ENCODE peak calls at places on chromosomes 11 and 22, in ten cellular contexts. One of them, this sample, is unnamed.

GRCh38 chr11:91981995-91982394 is 242.6 kb upstream of the FAT3 start:
- DNase-seq in neural progenitor cell: no peak
- DNase-seq in hepatocyte: peak; percentile 43
- DNase-seq in OCI-LY7: no peak
- DNase-seq in IMR-90: peak; percentile 88
- DNase-seq in PC-3: peak; percentile 93
- DNase-seq in GM12878: no peak
- DNase-seq in DND-41: no peak
- DNase-seq in astrocyte: peak; percentile 98
- DNase-seq in GM23338: no peak
- DNase-seq in this sample: peak; percentile 99

GRCh38 chr11:69444381-69445130 is 36.9 kb upstream of the LINC01488 start:
- DNase-seq in neural progenitor cell: peak; percentile 79
- DNase-seq in hepatocyte: peak; percentile 77
- DNase-seq in OCI-LY7: no peak
- DNase-seq in IMR-90: peak; percentile 93
- DNase-seq in PC-3: peak; percentile 63
- DNase-seq in GM12878: no peak
- DNase-seq in DND-41: no peak
- DNase-seq in astrocyte: peak; percentile 90
- DNase-seq in GM23338: peak; percentile 60
- DNase-seq in this sample: peak; percentile 90

GRCh38 chr11:42170601-42171000 is 711.1 kb upstream of the LRRC4C start:
- DNase-seq in neural progenitor cell: no peak
- DNase-seq in hepatocyte: no peak
- DNase-seq in OCI-LY7: no peak
- DNase-seq in IMR-90: no peak
- DNase-seq in PC-3: no peak
- DNase-seq in GM12878: no peak
- DNase-seq in DND-41: no peak
- DNase-seq in astrocyte: peak; percentile 54
- DNase-seq in GM23338: no peak
- DNase-seq in this sample: peak; percentile 7

GRCh38 chr11:68584097-68584496 is 100.2 kb upstream of the GAL start:
- DNase-seq in neural progenitor cell: peak; percentile 82
- DNase-seq in hepatocyte: peak; percentile 52
- DNase-seq in OCI-LY7: peak; percentile 60
- DNase-seq in IMR-90: peak; percentile 4
- DNase-seq in PC-3: peak; percentile 54
- DNase-seq in GM12878: no peak
- DNase-seq in DND-41: peak; percentile 64
- DNase-seq in astrocyte: no peak
- DNase-seq in GM23338: peak; percentile 93
- DNase-seq in this sample: no peak

GRCh38 chr11:63768232-63769043 is at the start of gene ZFTA:
- DNase-seq in neural progenitor cell: peak; percentile 90
- DNase-seq in hepatocyte: peak; percentile 88
- DNase-seq in OCI-LY7: peak; percentile 84
- DNase-seq in IMR-90: peak; percentile 37
- DNase-seq in PC-3: peak; percentile 64
- DNase-seq in GM12878: no peak
- DNase-seq in DND-41: peak; percentile 75
- DNase-seq in astrocyte: no peak
- DNase-seq in GM23338: peak; percentile 94
- DNase-seq in this sample: peak; percentile 66

GRCh38 chr11:72817966-72818365 is 3.8 kb downstream of the ATG16L2 start:
- DNase-seq in neural progenitor cell: no peak
- DNase-seq in hepatocyte: no peak
- DNase-seq in OCI-LY7: no peak
- DNase-seq in IMR-90: no peak
- DNase-seq in PC-3: no peak
- DNase-seq in GM12878: no peak
- DNase-seq in DND-41: no peak
- DNase-seq in astrocyte: no peak
- DNase-seq in GM23338: no peak
- DNase-seq in this sample: no peak

GRCh38 chr11:130780437-130780836 is 135.8 kb downstream of the SNX19 start:
- DNase-seq in neural progenitor cell: no peak
- DNase-seq in hepatocyte: no peak
- DNase-seq in OCI-LY7: no peak
- DNase-seq in IMR-90: no peak
- DNase-seq in PC-3: no peak
- DNase-seq in GM12878: no peak
- DNase-seq in DND-41: no peak
- DNase-seq in astrocyte: no peak
- DNase-seq in GM23338: no peak
- DNase-seq in this sample: no peak

GRCh38 chr11:43278302-43278956 is 33.4 kb upstream of the API5 start:
- DNase-seq in neural progenitor cell: peak; percentile 68
- DNase-seq in hepatocyte: peak; percentile 45
- DNase-seq in OCI-LY7: peak; percentile 38
- DNase-seq in IMR-90: peak; percentile 23
- DNase-seq in PC-3: peak; percentile 64
- DNase-seq in GM12878: no peak
- DNase-seq in DND-41: no peak
- DNase-seq in astrocyte: no peak
- DNase-seq in GM23338: peak; percentile 74
- DNase-seq in this sample: peak; percentile 19

GRCh38 chr11:63832336-63832735 is 6.6 kb upstream of the MARK2 start:
- DNase-seq in neural progenitor cell: no peak
- DNase-seq in hepatocyte: no peak
- DNase-seq in OCI-LY7: peak; percentile 64
- DNase-seq in IMR-90: no peak
- DNase-seq in PC-3: no peak
- DNase-seq in GM12878: no peak
- DNase-seq in DND-41: no peak
- DNase-seq in astrocyte: no peak
- DNase-seq in GM23338: no peak
- DNase-seq in this sample: no peak

GRCh38 chr22:26547426-26547825 is 35.2 kb upstream of the TFIP11 start:
- DNase-seq in neural progenitor cell: no peak
- DNase-seq in hepatocyte: no peak
- DNase-seq in OCI-LY7: no peak
- DNase-seq in IMR-90: peak; percentile 11
- DNase-seq in PC-3: no peak
- DNase-seq in GM12878: no peak
- DNase-seq in DND-41: peak; percentile 11
- DNase-seq in astrocyte: no peak
- DNase-seq in GM23338: no peak
- DNase-seq in this sample: peak; percentile 10

GRCh38 chr11:44256673-44257291 is 53.2 kb downstream of the ALX4 start:
- DNase-seq in neural progenitor cell: no peak
- DNase-seq in hepatocyte: no peak
- DNase-seq in OCI-LY7: no peak
- DNase-seq in IMR-90: no peak
- DNase-seq in PC-3: no peak
- DNase-seq in GM12878: no peak
- DNase-seq in DND-41: no peak
- DNase-seq in astrocyte: no peak
- DNase-seq in GM23338: no peak
- DNase-seq in this sample: no peak

GRCh38 chr11:86793307-86793706 is 7.0 kb upstream of the PRSS23 start:
- DNase-seq in neural progenitor cell: no peak
- DNase-seq in hepatocyte: no peak
- DNase-seq in OCI-LY7: no peak
- DNase-seq in IMR-90: no peak
- DNase-seq in PC-3: no peak
- DNase-seq in GM12878: no peak
- DNase-seq in DND-41: no peak
- DNase-seq in astrocyte: no peak
- DNase-seq in GM23338: no peak
- DNase-seq in this sample: no peak

GRCh38 chr11:86787651-86788050 is 12.7 kb upstream of the PRSS23 start:
- DNase-seq in neural progenitor cell: no peak
- DNase-seq in hepatocyte: no peak
- DNase-seq in OCI-LY7: no peak
- DNase-seq in IMR-90: no peak
- DNase-seq in PC-3: no peak
- DNase-seq in GM12878: no peak
- DNase-seq in DND-41: no peak
- DNase-seq in astrocyte: no peak
- DNase-seq in GM23338: no peak
- DNase-seq in this sample: no peak

GRCh38 chr11:86792150-86792549 is 8.2 kb upstream of the PRSS23 start:
- DNase-seq in neural progenitor cell: no peak
- DNase-seq in hepatocyte: no peak
- DNase-seq in OCI-LY7: no peak
- DNase-seq in IMR-90: no peak
- DNase-seq in PC-3: no peak
- DNase-seq in GM12878: no peak
- DNase-seq in DND-41: no peak
- DNase-seq in astrocyte: no peak
- DNase-seq in GM23338: no peak
- DNase-seq in this sample: no peak

GRCh38 chr11:86790073-86790727 is 10.1 kb upstream of the PRSS23 start:
- DNase-seq in neural progenitor cell: no peak
- DNase-seq in hepatocyte: peak; percentile 44
- DNase-seq in OCI-LY7: no peak
- DNase-seq in IMR-90: no peak
- DNase-seq in PC-3: peak; percentile 49
- DNase-seq in GM12878: no peak
- DNase-seq in DND-41: no peak
- DNase-seq in astrocyte: no peak
- DNase-seq in GM23338: no peak
- DNase-seq in this sample: no peak

GRCh38 chr11:86790867-86791849 is 9.2 kb upstream of the PRSS23 start:
- DNase-seq in neural progenitor cell: no peak
- DNase-seq in hepatocyte: no peak
- DNase-seq in OCI-LY7: no peak
- DNase-seq in IMR-90: no peak
- DNase-seq in PC-3: peak; percentile 6
- DNase-seq in GM12878: no peak
- DNase-seq in DND-41: no peak
- DNase-seq in astrocyte: no peak
- DNase-seq in GM23338: no peak
- DNase-seq in this sample: no peak
- H2AFZ ChIP-seq in neural progenitor cell: peak overlapping the region; percentile 80
- H2AFZ ChIP-seq in hepatocyte: no peak overlapping the region
- H2AFZ ChIP-seq in OCI-LY7: no peak overlapping the region
- H2AFZ ChIP-seq in IMR-90: no peak overlapping the region
- H2AFZ ChIP-seq in PC-3: no peak overlapping the region
- H2AFZ ChIP-seq in GM12878: no peak overlapping the region
- H2AFZ ChIP-seq in DND-41: no peak overlapping the region
- H2AFZ ChIP-seq in astrocyte: no peak overlapping the region
- H2AFZ ChIP-seq in GM23338: peak overlapping the region; percentile 74
- H2AFZ ChIP-seq in this sample: no peak overlapping the region

DNA sequence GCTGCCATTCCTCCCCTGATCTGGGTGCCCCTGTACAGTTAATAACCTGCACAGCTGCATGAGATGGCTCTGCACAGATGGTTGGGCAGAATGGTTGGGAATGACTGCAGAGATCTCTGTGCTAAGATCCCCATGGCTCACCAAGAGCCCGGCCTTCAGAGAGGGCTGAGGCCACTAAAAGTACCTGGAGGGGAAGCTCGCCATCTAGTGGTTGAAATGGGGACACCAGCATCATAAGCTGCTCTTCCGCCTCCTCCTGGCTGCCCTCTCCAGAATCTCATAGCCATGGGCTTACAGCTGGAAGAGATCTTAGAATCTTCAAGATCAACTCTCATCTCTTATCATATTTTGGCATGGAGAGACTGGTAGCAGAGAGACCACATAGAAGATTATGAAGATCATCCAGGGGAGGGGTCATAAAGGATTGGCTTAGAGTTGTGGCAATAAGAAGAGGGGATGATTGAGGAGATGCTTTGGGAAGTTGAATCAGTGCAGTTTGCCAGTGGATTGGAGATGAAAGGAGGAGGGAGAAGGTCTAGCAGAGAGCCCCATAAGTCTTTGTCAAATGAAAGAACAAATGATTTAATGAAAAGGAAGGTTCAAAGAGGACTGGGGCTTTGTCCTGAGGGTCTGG is 22.0 kb upstream of the TLCD5 start:
- DNase-seq in neural progenitor cell: peak; percentile 87
- DNase-seq in hepatocyte: peak; percentile 91
- DNase-seq in OCI-LY7: peak; percentile 71
- DNase-seq in IMR-90: peak; percentile 80
- DNase-seq in PC-3: peak; percentile 93
- DNase-seq in GM12878: peak; percentile 37
- DNase-seq in DND-41: peak; percentile 60
- DNase-seq in astrocyte: peak; percentile 38
- DNase-seq in GM23338: peak; percentile 94
- DNase-seq in this sample: peak; percentile 71
- H3K27ac ChIP-seq in neural progenitor cell: no peak overlapping the region
- H3K27ac ChIP-seq in hepatocyte: no peak overlapping the region
- H3K27ac ChIP-seq in OCI-LY7: no peak overlapping the region
- H3K27ac ChIP-seq in IMR-90: no peak overlapping the region
- H3K27ac ChIP-seq in PC-3: no peak overlapping the region
- H3K27ac ChIP-seq in GM12878: no peak overlapping the region
- H3K27ac ChIP-seq in DND-41: no peak overlapping the region
- H3K27ac ChIP-seq in astrocyte: no peak overlapping the region
- H3K27ac ChIP-seq in GM23338: no peak overlapping the region
- H3K27ac ChIP-seq in this sample: no peak overlapping the region

DNA sequence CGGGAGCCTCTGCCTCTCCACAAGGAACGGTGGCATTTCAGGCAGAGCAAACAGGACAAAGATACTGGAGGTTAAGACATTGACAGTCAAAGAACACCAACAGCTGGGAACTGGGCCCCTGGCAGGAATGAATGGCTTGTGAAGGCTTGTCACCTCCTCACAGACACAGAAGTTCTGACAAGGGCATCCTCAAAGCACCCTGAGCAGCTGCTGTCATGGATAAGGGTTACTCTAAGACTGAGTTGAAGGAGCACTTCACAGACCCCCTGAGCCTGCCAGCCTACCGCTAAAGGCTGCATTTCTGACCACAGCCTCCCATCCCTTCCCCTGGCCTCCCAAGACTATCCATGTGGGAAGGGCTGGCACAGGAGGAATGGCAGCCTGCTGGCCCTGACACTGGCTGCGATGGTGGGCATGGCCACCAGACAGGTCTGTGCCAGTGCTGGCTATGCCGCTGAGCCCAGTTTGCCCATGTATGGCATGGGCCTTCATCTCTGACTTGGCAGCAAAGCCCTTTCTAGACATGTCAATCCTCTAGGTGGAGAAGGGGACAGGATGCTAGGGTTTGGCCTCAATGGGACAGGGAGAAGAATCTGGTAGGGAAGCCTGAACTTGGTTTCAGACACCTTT is 8.6 kb downstream of the ZP1 start:
- DNase-seq in neural progenitor cell: no peak
- DNase-seq in hepatocyte: no peak
- DNase-seq in OCI-LY7: no peak
- DNase-seq in IMR-90: no peak
- DNase-seq in PC-3: no peak
- DNase-seq in GM12878: no peak
- DNase-seq in DND-41: no peak
- DNase-seq in astrocyte: no peak
- DNase-seq in GM23338: no peak
- DNase-seq in this sample: no peak
- H2AFZ ChIP-seq in neural progenitor cell: no peak overlapping the region
- H2AFZ ChIP-seq in hepatocyte: no peak overlapping the region
- H2AFZ ChIP-seq in OCI-LY7: no peak overlapping the region
- H2AFZ ChIP-seq in IMR-90: no peak overlapping the region
- H2AFZ ChIP-seq in PC-3: no peak overlapping the region
- H2AFZ ChIP-seq in GM12878: no peak overlapping the region
- H2AFZ ChIP-seq in DND-41: no peak overlapping the region
- H2AFZ ChIP-seq in astrocyte: no peak overlapping the region
- H2AFZ ChIP-seq in GM23338: no peak overlapping the region
- H2AFZ ChIP-seq in this sample: no peak overlapping the region

DNA sequence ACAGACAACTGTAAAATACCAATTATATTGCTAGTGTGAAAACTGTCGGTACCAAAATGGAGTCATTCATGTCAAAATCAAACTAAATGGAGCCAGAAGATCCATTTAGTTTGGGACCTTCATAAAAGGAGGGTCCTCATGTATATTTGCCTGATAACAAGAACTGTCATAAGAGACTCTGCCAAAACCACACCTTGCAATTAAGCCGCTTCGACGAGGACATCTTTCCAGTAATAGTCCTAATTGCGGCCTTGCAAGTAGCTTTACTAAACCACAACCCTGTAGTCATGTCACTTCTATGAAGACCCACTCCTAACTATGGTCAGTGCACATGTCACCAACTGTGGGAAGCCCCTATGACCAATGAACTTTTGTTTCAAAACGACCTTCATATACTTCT is 9.4 kb downstream of the UBQLN3 start:
- DNase-seq in neural progenitor cell: no peak
- DNase-seq in hepatocyte: no peak
- DNase-seq in OCI-LY7: no peak
- DNase-seq in IMR-90: no peak
- DNase-seq in PC-3: no peak
- DNase-seq in GM12878: peak; percentile 24
- DNase-seq in DND-41: no peak
- DNase-seq in astrocyte: no peak
- DNase-seq in GM23338: no peak
- DNase-seq in this sample: no peak
- H3K27ac ChIP-seq in neural progenitor cell: no peak overlapping the region
- H3K27ac ChIP-seq in hepatocyte: no peak overlapping the region
- H3K27ac ChIP-seq in OCI-LY7: no peak overlapping the region
- H3K27ac ChIP-seq in IMR-90: no peak overlapping the region
- H3K27ac ChIP-seq in PC-3: no peak overlapping the region
- H3K27ac ChIP-seq in GM12878: no peak overlapping the region
- H3K27ac ChIP-seq in DND-41: no peak overlapping the region
- H3K27ac ChIP-seq in astrocyte: no peak overlapping the region
- H3K27ac ChIP-seq in GM23338: no peak overlapping the region
- H3K27ac ChIP-seq in this sample: no peak overlapping the region